ENCODE peak calls at places on chromosome 6, in eight cellular contexts. J is cardiac muscle cell; Z is IMR-90; C is stomach; I is HCT116; U is aorta; T is CD8-positive, alpha-beta memory T cell; K is ascending aorta. O is an unnamed sample. For H3K4me1, the result is how much of the 10 kb centered on the place peaks cover.

GRCh38 chr6:47701374-47701773 is 3.0 kb downstream of the ADGRF4 start:
- DNase-seq in J (no peak), Z (no peak), C (no peak), I (no peak), U (no peak), T (no peak), K (no peak), O (no peak)

GRCh38 chr6:167709196-167709595 is 117.5 kb upstream of the AFDN start:
- DNase-seq in J (no peak), Z (no peak), C (no peak), I (no peak), U (no peak), T (no peak), K (no peak), O (no peak)

GRCh38 chr6:81826785-81827184 is 74.3 kb upstream of the TENT5A start:
- DNase-seq in J (no peak), Z (no peak), C (no peak), I (no peak), U (no peak), T (no peak), K (no peak), O (no peak)

GRCh38 chr6:162088091-162088490 is 639.5 kb downstream of the PRKN start:
- DNase-seq in J (no peak), Z (no peak), C (no peak), I (no peak), U (no peak), T (no peak), K (no peak), O (no peak)

GRCh38 chr6:169500688-169501087 is 201.1 kb downstream of the WDR27 start:
- DNase-seq in J (no peak), Z (no peak), C (no peak), I (no peak), U (no peak), T (no peak), K (no peak), O (no peak)

GRCh38 chr6:106908386-106908840 is 66.1 kb downstream of the CD24 start:
- DNase-seq in J (no peak), Z (no peak), C (no peak), I (no peak), U (no peak), T (no peak), K (no peak), O (no peak)

GRCh38 chr6:158662607-158663464 is 13.0 kb downstream of the SYTL3 start:
- DNase-seq in J (peak), Z (peak), C (no peak), I (no peak), U (no peak), T (no peak), K (peak), O (peak)

GRCh38 chr6:136153976-136154375 is 96.1 kb downstream of the MTFR2 start:
- DNase-seq in J (no peak), Z (no peak), C (no peak), I (no peak), U (no peak), T (no peak), K (no peak), O (no peak)

GRCh38 chr6:109379706-109380105 is 2.6 kb downstream of the CD164 start:
- DNase-seq in J (no peak), Z (peak), C (no peak), I (no peak), U (no peak), T (no peak), K (no peak), O (no peak)

GRCh38 chr6:102619585-102619984 is 1226.1 kb downstream of the GRIK2 start:
- DNase-seq in J (peak), Z (peak), C (no peak), I (peak), U (no peak), T (no peak), K (no peak), O (no peak)

GRCh38 chr6:34476462-34476861 is 10.6 kb downstream of the PACSIN1 start:
- DNase-seq in J (no peak), Z (no peak), C (no peak), I (no peak), U (no peak), T (no peak), K (no peak), O (no peak)

DNA sequence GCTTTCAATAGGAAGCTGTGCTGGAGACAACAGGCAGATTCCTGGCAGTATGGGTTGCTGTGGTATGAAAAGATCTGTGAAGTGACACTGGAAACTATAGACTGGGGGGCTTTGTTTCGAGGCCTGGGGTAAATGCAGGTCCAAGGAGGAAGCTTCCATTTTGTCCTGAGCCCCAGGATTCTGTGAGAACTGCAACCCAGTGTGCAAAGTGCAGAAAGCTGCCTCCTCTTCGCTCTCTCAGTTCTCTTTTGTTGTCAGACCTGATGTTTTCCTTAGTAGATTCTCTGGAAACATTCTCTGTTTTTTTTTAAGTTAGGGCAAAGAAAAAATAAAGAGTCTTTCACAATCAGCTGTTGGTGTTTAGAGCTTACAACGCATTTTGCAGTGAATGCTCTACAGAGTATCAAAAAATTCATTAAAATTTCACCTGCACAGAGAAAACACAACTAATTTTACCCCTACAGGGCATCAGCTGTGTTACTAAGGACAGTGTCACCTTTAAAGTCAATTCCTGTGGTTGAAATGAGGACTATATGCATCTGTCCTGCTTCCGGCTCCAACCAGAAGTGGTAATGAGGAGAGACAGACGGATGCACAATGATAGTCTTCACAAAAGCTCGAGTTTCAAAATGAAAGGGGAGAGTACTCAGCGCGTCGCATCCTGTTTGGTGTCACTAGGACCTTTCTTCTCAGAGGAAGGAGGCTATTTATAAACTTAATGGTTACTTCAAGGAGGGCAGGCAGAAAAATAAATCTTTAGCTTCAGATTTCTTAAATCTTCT is 86.7 kb downstream of the LYRM4 start:
- DNase-seq in J (no peak), Z (peak), C (no peak), I (no peak), U (no peak), T (peak), K (no peak), O (peak)
- H3K4me1 ChIP-seq in J (under half), Z (under half), C (under half), I (under half), U (under half), T (under half), K (under half), O (under half)

DNA sequence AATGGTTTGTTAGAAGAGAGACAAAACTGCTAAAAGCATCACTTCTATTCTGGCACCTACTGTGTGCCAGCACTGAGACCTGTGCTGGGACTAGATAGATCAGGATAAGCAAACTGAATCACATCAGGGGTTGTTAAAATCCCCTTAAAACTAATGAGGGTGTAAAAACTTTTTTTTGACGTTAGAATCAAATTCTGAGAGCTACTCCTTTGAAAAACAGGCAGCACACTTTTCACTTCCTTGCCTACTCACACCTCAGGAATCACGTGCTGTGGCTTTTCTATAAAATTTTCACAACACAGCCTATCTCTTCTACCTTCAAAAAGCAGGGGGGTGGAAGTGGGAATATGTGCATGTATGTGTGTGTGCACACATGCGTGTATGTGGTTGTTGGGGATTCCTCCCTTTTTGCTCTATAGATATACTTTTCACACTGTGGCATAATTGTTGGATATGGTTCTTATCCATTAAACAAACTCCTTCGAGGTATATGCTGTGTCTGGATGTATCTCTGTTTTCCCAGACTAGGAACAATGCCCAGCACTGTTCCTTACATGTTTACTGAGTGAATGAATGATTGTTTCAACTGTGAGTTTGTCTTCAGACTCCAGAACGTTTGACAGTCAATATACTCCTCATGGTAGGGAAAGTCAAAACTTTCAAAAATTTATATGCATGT is 105.4 kb downstream of the FYN start:
- DNase-seq in J (no peak), Z (no peak), C (no peak), I (no peak), U (no peak), T (no peak), K (no peak), O (peak)
- H3K4me1 ChIP-seq in J (under half), Z (under half), C (under half), I (under half), U (under half), T (half or more), K (under half), O (half or more)

GRCh38 chr6:7170117-7170732 is 62.5 kb downstream of the RREB1 start:
- DNase-seq in J (no peak), Z (no peak), C (no peak), I (no peak), U (no peak), T (no peak), K (no peak), O (no peak)
- H3K4me1 ChIP-seq in J (under half), Z (under half), C (half or more), I (under half), U (under half), T (under half), K (under half), O (under half)

GRCh38 chr6:105604593-105604905 is 201.7 kb upstream of the PREP start:
- DNase-seq in J (no peak), Z (no peak), C (no peak), I (no peak), U (no peak), T (no peak), K (no peak), O (no peak)
- H3K4me1 ChIP-seq in J (under half), Z (under half), C (under half), I (under half), U (under half), T (under half), K (under half), O (under half)

DNA sequence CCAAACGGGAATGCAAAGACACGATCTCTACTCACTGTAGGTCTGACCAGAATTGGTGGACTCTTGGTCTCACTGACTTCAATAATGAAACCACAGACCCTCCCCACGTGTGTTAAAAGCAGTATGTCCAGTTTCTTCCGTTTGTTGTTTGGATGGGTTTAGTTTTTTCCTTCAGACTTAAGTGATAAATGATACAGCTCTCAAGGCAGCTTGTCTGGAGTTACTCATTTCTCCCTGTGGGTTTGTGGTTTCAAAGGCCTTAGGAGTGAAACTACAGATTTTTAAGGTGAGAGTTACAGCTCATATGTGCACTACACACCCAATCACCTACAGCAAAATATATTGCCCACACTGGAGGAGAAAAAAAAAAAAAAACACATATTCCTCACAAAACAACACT is 86.7 kb upstream of the STMND1 start:
- DNase-seq in J (peak), Z (peak), C (no peak), I (no peak), U (no peak), T (no peak), K (no peak), O (peak)
- H3K4me1 ChIP-seq in J (under half), Z (under half), C (under half), I (under half), U (under half), T (under half), K (under half), O (under half)

DNA sequence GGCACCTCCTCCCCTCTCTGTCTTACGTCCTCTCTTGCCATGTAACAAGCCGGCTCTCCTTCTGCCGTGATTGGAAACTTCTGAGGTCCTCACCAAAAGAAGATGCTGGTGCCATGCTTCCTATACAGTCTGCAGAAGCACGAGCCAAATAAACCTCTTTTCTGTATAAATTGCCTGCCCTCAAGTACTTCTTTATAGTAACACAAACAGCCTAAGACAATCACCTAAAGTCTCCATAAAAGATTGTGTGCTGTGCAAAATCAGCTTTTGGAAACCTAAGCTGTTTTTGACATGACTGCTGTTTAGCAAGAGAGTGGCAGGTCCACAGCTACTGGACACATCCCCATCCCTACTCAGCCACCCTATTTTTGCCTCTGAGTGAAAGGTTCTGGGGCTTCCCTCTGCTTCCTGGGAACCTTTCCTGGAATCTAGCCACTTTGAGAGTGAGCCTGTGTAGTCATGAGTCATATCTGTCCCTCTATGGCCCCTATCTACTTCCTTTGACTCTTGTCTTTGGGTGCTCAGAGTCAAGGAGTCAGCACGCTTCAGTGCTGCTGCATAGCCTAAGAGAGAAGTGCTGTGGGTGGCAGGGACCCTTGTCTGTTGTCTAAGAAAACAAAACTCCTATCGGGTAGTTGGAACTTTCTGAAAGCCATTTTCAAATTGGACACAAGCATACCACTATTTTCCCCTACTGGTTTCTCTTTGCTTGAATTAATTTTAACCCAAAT is 110.0 kb downstream of the PPP1R14C start:
- DNase-seq in J (no peak), Z (peak), C (no peak), I (peak), U (no peak), T (no peak), K (no peak), O (no peak)
- H3K4me1 ChIP-seq in J (under half), Z (under half), C (under half), I (half or more), U (under half), T (under half), K (under half), O (under half)

DNA sequence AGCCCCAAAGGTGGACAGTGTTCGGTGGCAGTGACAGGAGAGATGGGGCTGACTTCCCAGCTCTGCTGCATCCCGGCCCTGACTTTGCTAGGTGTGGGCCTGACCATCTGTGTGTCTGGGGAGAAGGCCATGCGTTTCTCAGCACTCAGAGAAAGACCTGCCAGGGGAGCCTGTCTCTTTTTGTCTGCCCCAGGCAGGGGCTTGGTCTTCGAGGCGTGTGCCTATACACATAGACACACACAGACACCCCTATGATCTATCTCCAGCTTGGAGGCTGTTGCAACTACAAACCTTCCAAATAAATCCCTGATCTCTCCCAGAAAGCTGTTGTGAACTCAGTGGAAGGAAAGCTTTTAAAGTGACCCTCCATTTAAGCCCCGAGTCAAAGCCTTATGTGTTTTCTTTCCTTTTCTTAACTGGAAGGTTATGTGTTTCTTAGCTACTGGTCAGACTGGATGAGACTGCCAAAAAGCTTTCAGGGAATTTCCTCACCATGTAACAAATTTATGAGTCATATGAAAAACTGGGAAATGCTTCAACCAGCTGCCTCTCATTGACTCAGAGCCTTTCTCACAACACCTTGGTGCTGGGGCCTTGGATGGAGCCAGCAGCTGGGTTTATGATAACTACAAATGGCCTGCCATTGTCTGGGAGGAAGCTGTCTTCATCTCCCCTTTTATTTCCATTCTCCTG is 102.6 kb downstream of the CDC5L start:
- DNase-seq in J (peak), Z (peak), C (no peak), I (peak), U (no peak), T (no peak), K (peak), O (no peak)
- H3K4me1 ChIP-seq in J (under half), Z (under half), C (under half), I (under half), U (under half), T (under half), K (under half), O (under half)

GRCh38 chr6:129700666-129701065 is 9.3 kb downstream of the ARHGAP18 start:
- DNase-seq in J (no peak), Z (no peak), C (no peak), I (no peak), U (no peak), T (no peak), K (no peak), O (no peak)

GRCh38 chr6:129705212-129705611 is 4.8 kb downstream of the ARHGAP18 start:
- DNase-seq in J (no peak), Z (no peak), C (no peak), I (no peak), U (no peak), T (no peak), K (no peak), O (no peak)

GRCh38 chr6:129704708-129705107 is 5.3 kb downstream of the ARHGAP18 start:
- DNase-seq in J (no peak), Z (no peak), C (no peak), I (no peak), U (no peak), T (no peak), K (no peak), O (no peak)

GRCh38 chr6:129699661-129700060 is 10.3 kb downstream of the ARHGAP18 start:
- DNase-seq in J (peak), Z (peak), C (no peak), I (no peak), U (no peak), T (no peak), K (no peak), O (no peak)

GRCh38 chr6:129701721-129702455 is 8.1 kb downstream of the ARHGAP18 start:
- DNase-seq in J (peak), Z (peak), C (no peak), I (no peak), U (no peak), T (no peak), K (no peak), O (no peak)
- H3K4me1 ChIP-seq in J (under half), Z (under half), C (under half), I (half or more), U (under half), T (under half), K (under half), O (under half)

DNA sequence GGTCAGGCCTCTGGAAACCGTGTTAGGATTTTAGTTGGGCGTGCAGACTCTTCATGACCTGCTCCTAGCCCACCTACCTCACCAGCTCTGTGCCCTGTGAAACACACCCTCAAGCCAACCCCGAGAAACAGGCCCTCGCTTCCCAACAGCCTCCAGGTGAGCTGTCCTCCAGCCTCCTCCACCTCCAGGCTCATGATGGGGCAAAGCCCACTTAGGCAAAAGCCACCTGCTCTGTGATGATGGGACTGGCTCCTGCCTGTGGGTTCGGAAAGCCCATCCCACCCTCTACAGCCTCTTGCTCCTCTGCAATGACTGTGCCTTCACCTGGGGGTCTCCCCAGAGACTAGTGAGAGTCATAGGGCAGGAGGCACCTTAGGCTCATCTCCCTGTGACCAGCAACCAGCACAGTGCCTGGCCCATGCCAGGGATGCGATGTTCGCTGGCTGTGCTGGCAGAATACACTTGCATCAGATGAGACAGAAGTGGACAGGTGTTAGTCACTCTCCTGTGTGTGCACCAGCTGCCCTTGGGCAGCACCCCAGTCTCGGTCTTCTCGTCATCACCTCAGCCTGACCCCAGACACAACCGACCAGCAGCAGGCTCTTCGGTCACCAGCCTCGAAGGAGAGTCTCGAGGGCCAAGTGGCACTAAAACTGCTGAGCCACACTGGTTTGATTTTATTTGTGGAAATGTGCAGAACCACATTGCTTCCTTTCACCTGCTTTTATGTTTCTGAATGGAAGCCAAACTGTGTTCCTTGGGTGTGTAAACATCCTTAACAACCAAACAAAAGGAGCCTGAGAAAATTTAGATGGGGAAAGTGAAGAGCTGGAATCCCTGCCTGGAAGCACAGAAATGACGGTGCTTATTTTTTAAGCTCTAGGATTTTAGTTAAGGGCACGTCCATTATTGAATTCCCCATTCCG is 10.7 kb downstream of the PXDC1 start:
- DNase-seq in J (no peak), Z (no peak), C (peak), I (no peak), U (no peak), T (no peak), K (no peak), O (no peak)
- H3K4me1 ChIP-seq in J (under half), Z (under half), C (half or more), I (under half), U (under half), T (under half), K (half or more), O (under half)

O was measured in naive thymus-derived CD4-positive, alpha-beta T cell.